ENCODE peak calls at places on chromosomes 7 and 10, in four cellular contexts. D, O, W and L are unnamed samples.

GRCh38 chr7:134741901-134742635 is 37.4 kb upstream of the CALD1 start:
- DNase-seq in D (peak; percentile 99), O (no peak), W (peak; percentile 84), L (no peak)

GRCh38 chr10:79162861-79163662 is 94.3 kb downstream of the ZMIZ1 start:
- DNase-seq in D (peak; percentile 66), O (no peak), W (no peak), L (no peak)

GRCh38 chr7:49790209-49790608 is 16.8 kb downstream of the VWC2 start:
- DNase-seq in D (no peak), O (no peak), W (no peak), L (no peak)

GRCh38 chr10:58554316-58554715 is 41.6 kb downstream of the BICC1 start:
- DNase-seq in D (peak; percentile 37), O (no peak), W (no peak), L (no peak)

GRCh38 chr7:137937202-137937560 is 64.7 kb downstream of the CREB3L2 start:
- DNase-seq in D (peak; percentile 54), O (no peak), W (no peak), L (no peak)

GRCh38 chr7:44634187-44634838 is 27.9 kb downstream of the OGDH start:
- DNase-seq in D (peak; percentile 26), O (no peak), W (peak; percentile 39), L (no peak)

GRCh38 chr10:89122431-89123066 is 84.6 kb downstream of the CH25H start:
- DNase-seq in D (peak; percentile 42), O (no peak), W (peak; percentile 82), L (no peak)

GRCh38 chr10:114288424-114289095 is 49.5 kb downstream of the VWA2 start:
- DNase-seq in D (no peak), O (no peak), W (no peak), L (no peak)

GRCh38 chr7:113424463-113424862 is 306.1 kb upstream of the SMIM30 start:
- DNase-seq in D (no peak), O (no peak), W (peak; percentile 8), L (no peak)

GRCh38 chr7:50149364-50149763 is 56.3 kb upstream of the ZPBP start:
- DNase-seq in D (no peak), O (no peak), W (no peak), L (no peak)

GRCh38 chr10:51108404-51108803 is 34.1 kb downstream of the PRKG1 start:
- DNase-seq in D (no peak), O (no peak), W (no peak), L (no peak)

GRCh38 chr10:70664702-70665195 is 7.6 kb upstream of the ADAMTS14 start:
- DNase-seq in D (peak; percentile 100), O (no peak), W (no peak), L (peak; percentile 16)

GRCh38 chr7:64888901-64889685 is 14.0 kb upstream of the ZNF273 start:
- DNase-seq in D (no peak), O (no peak), W (peak; percentile 8), L (no peak)
- TF ChIP-seq EZH2 in D (peak; percentile 75), O (no peak), W (peak; percentile 77), L (no peak)

DNA sequence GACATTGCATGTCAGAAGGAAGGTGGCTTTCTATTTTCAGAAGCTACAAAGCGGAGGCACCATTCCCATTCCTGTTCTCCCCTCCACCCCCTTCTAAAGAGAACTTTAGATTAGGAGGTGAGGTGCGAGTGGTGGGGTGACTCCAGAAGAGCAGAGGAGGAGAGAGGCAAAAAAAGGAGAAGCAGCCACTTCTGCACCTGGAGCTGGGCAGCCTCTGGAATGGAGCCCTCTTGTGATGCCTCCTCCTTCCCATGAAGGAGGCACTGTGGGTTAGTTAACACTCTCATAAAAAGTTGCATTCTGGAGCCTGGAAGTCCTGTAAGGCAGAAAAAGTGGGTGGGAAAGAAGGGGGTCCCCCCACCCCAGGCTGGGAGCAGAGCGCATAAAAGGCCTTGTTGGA is 4.8 kb downstream of the PTF1A start:
- DNase-seq in D (no peak), O (no peak), W (no peak), L (no peak)
- TF ChIP-seq EZH2 in D (no peak), O (no peak), W (no peak), L (no peak)

GRCh38 chr10:99539820-99540219 is 7.1 kb downstream of the NKX2-3 start:
- DNase-seq in D (no peak), O (no peak), W (no peak), L (no peak)
- TF ChIP-seq EZH2 in D (peak; percentile 8), O (no peak), W (peak; percentile 14), L (no peak)

GRCh38 chr10:27746364-27747095 is 911 bp upstream of the MKX start:
- DNase-seq in D (no peak), O (no peak), W (no peak), L (no peak)
- TF ChIP-seq EZH2 in D (peak; percentile 66), O (no peak), W (peak; percentile 89), L (no peak)

DNA sequence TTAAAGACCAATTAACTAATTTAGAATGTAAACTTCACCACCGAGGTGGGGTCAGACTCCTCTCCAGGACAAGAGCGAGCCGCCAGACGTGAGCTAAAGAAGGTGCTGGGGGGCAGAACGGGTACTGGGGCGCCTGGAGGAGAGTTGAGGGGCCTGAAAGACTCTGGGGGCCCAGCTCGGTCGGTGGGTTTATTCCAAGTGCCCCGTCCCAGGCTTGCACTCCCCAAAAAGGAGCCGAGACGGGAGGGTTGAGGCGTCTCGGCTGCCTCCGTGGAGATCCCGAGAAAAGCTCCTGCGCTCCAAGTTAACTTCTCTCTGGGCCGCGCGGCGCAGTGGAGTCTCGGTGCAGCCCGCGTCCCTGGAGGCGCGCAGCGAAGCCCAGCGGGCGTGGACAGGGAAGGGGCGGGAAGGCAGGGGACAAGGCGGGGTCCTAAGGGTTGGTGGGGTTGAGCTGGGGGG is 553.3 kb downstream of the TFEC start:
- DNase-seq in D (peak; percentile 38), O (no peak), W (no peak), L (no peak)
- TF ChIP-seq EZH2 in D (no peak), O (no peak), W (no peak), L (no peak)

GRCh38 chr7:21967500-21968099 is 21.9 kb upstream of the CDCA7L start:
- DNase-seq in D (peak; percentile 11), O (no peak), W (no peak), L (no peak)
- TF ChIP-seq EZH2 in D (no peak), O (no peak), W (no peak), L (no peak)

GRCh38 chr7:99617187-99617781 is 538 bp downstream of the ZSCAN25 start:
- DNase-seq in D (no peak), O (no peak), W (no peak), L (no peak)

GRCh38 chr7:99614495-99614894 is 2.3 kb upstream of the ZSCAN25 start:
- DNase-seq in D (no peak), O (no peak), W (no peak), L (no peak)

GRCh38 chr7:99615989-99616358 is 772 bp upstream of the ZSCAN25 start:
- DNase-seq in D (no peak), O (no peak), W (no peak), L (no peak)

GRCh38 chr7:99618726-99619125 is 2.0 kb downstream of the ZSCAN25 start:
- DNase-seq in D (peak; percentile 21), O (no peak), W (no peak), L (no peak)

GRCh38 chr7:99616359-99617186 is at the start of gene ZSCAN25:
- DNase-seq in D (peak; percentile 92), O (peak; percentile 81), W (peak; percentile 94), L (peak; percentile 78)
- TF ChIP-seq EZH2 in D (no peak), O (no peak), W (no peak), L (no peak)

GRCh38 chr7:101747758-101748345 is 69.6 kb upstream of the CUX1 start:
- DNase-seq in D (no peak), O (no peak), W (no peak), L (no peak)
- TF ChIP-seq EZH2 in D (peak; percentile 10), O (no peak), W (no peak), L (no peak)

GRCh38 chr7:1078519-1078918 is 9.4 kb upstream of the GPER1 start:
- DNase-seq in D (no peak), O (no peak), W (no peak), L (no peak)

GRCh38 chr7:1073211-1073977 is 14.5 kb upstream of the GPER1 start:
- DNase-seq in D (no peak), O (no peak), W (no peak), L (no peak)

GRCh38 chr7:1076184-1077072 is 11.5 kb upstream of the GPER1 start:
- DNase-seq in D (no peak), O (no peak), W (no peak), L (no peak)

GRCh38 chr7:1071731-1072254 is 16.1 kb upstream of the GPER1 start:
- DNase-seq in D (no peak), O (no peak), W (no peak), L (no peak)

DNA sequence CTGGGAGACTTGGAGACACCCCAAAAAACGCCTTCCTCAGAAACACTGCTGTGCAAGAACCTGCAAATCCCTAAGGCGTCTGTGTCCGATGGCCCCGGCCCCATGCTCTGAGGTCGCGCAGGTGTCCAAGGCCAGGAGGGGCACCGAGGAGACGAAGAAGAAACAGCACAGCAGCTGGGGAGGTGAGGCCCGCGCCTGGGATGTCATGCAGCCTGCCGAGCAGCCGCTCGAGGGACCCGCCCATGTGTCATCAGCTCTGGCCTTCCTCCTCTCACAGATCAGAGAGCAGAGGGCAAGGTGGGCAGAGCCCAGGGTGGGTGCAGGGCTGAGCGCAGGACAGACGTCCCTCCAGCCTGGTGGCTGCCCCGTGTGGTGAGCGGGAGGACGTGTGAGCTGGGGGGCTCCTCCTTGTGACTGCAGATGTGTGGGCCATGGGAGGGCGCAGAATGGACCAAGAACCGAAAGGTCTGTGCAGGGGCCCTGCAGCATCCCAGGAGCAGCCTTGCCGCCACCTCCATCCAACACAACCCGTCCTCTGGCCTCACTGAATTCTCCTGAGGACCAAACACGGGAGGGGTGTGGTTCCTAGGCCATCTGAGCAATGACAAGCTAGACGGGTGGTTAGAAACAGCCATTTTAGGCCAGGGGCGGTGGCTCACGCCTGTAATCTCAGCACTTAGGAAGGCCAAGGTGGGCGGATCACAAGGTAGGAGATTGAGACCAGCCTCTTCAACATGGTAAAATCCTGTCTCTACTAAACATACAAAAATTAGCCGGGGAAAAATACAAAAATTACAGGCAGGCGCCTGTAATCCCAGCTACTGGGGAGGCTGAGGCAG is 13.1 kb upstream of the GPER1 start:
- DNase-seq in D (no peak), O (no peak), W (no peak), L (no peak)
- TF ChIP-seq EZH2 in D (no peak), O (no peak), W (no peak), L (no peak)

GRCh38 chr7:27186450-27187157 is 1.6 kb upstream of the HOXA11 start:
- DNase-seq in D (no peak), O (no peak), W (peak; percentile 60), L (no peak)
- TF ChIP-seq EZH2 in D (no peak), O (no peak), W (no peak), L (no peak)